ENCODE peak calls at places on chromosomes 11 and 22, in nine cellular contexts. X is endothelial cell of umbilical vein, J is IMR-90, H is neural progenitor cell, L is A549, F is mesendoderm, E is PC-3, Z is hepatocyte, M is H9. W is an unnamed sample. For H3K4me1, the result is how much of the 10 kb centered on the place peaks cover.

GRCh38 chr22:34057726-34058125 is 137.4 kb upstream of the LARGE1 start:
- DNase-seq in E (no peak), H (no peak), L (no peak), X (no peak), J (no peak), M (no peak), Z (no peak), F (no peak), W (no peak)

GRCh38 chr11:17722000-17722643 is 2.8 kb downstream of the MYOD1 start:
- DNase-seq in J (peak), X (no peak), F (peak), L (peak), Z (no peak), H (peak), M (peak), E (peak), W (peak)

GRCh38 chr11:17786824-17787525 is 52.4 kb downstream of the KCNC1 start:
- DNase-seq in L (no peak), Z (no peak), F (peak), E (peak), H (peak), J (peak), X (no peak), M (no peak), W (peak)

GRCh38 chr11:114167355-114168085 is 108.0 kb downstream of the ZBTB16 start:
- DNase-seq in F (no peak), M (no peak), E (no peak), H (no peak), L (no peak), Z (no peak), J (no peak), X (no peak), W (no peak)

GRCh38 chr11:113446938-113447337 is 28.3 kb downstream of the DRD2 start:
- DNase-seq in M (no peak), Z (peak), X (no peak), E (peak), L (no peak), H (no peak), F (no peak), J (no peak), W (no peak)

GRCh38 chr22:32830473-32830872 is 29.0 kb downstream of the TIMP3 start:
- DNase-seq in E (no peak), F (peak), X (peak), M (peak), H (peak), J (no peak), L (no peak), Z (no peak), W (no peak)

GRCh38 chr11:77619576-77620198 is 17.9 kb downstream of the CLNS1A start:
- DNase-seq in Z (peak), L (peak), E (peak), H (peak), M (no peak), X (peak), F (peak), J (peak), W (peak)

GRCh38 chr11:2099523-2100316 is 39.5 kb downstream of the IGF2 start:
- DNase-seq in J (no peak), X (peak), Z (no peak), F (no peak), E (peak), H (no peak), M (peak), L (no peak), W (no peak)

GRCh38 chr11:57485217-57486007 is 25.1 kb downstream of the RTN4RL2 start:
- DNase-seq in L (no peak), Z (no peak), H (no peak), M (no peak), F (no peak), J (peak), X (no peak), E (no peak), W (no peak)

GRCh38 chr11:94132152-94132558 is 3.5 kb downstream of the PANX1 start:
- DNase-seq in H (no peak), J (peak), M (no peak), X (peak), Z (peak), E (peak), F (peak), L (no peak), W (peak)

GRCh38 chr22:49527611-49528419 is 299.9 kb downstream of the BRD1 start:
- DNase-seq in H (no peak), F (no peak), Z (no peak), E (no peak), J (no peak), M (no peak), L (no peak), X (no peak), W (no peak)

GRCh38 chr11:71996946-71997345 is 1.8 kb upstream of the IL18BP start:
- DNase-seq in J (no peak), H (no peak), Z (no peak), E (no peak), L (no peak), F (no peak), M (no peak), X (no peak), W (no peak)

GRCh38 chr11:68767672-68768071 is 16.4 kb upstream of the TESMIN start:
- DNase-seq in F (no peak), M (no peak), J (no peak), X (no peak), H (no peak), E (no peak), L (no peak), Z (no peak), W (no peak)

GRCh38 chr22:44394246-44395115 is 81.7 kb upstream of the SHISAL1 start:
- DNase-seq in J (no peak), H (no peak), F (no peak), E (no peak), Z (no peak), L (no peak), M (peak), X (no peak), W (no peak)

GRCh38 chr11:112016765-112017356 is 8.3 kb upstream of the DLAT start:
- DNase-seq in E (no peak), L (no peak), M (no peak), H (no peak), F (no peak), Z (no peak), X (peak), J (peak), W (peak)

DNA sequence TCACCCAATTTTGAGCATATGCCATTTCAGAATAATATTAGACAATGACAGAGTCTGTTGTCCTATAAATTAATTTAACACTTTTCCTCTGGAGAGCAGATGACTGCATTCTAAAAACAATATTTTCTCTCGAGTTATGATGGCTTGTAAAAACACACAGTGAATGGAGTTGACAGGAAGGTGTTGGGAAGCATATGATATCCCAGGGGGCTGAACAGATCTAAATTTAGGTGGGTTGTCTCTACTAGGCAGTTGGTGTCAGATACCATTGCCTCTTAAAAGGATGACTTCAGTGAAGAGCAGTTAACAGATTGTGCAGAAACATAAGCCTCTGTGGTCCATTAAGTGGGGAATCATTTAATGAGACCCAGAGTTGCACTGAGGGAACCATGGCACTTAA is 30.7 kb downstream of the SVIP start:
- DNase-seq in M (no peak), X (no peak), Z (no peak), H (no peak), F (no peak), L (no peak), J (no peak), E (no peak), W (no peak)
- H3K4me2 ChIP-seq in M (no peak), X (no peak), Z (no peak), H (no peak), F (no peak), L (no peak), J (no peak), E (no peak), W (no peak)

GRCh38 chr22:37224757-37225420 is 12.6 kb upstream of the SSTR3 start:
- DNase-seq in J (no peak), X (no peak), Z (no peak), L (no peak), E (no peak), H (no peak), F (no peak), M (no peak), W (no peak)

GRCh38 chr22:37223965-37224551 is 11.8 kb upstream of the SSTR3 start:
- DNase-seq in E (no peak), F (no peak), J (no peak), H (no peak), X (no peak), L (no peak), M (no peak), Z (no peak), W (no peak)

GRCh38 chr22:37226514-37226913 is 14.2 kb upstream of the SSTR3 start:
- DNase-seq in L (no peak), E (no peak), J (no peak), M (no peak), Z (no peak), H (no peak), F (no peak), X (no peak), W (no peak)

GRCh38 chr22:37225481-37225880 is 13.2 kb upstream of the SSTR3 start:
- DNase-seq in F (no peak), Z (no peak), X (no peak), H (no peak), J (no peak), L (no peak), M (no peak), E (no peak), W (peak)

DNA sequence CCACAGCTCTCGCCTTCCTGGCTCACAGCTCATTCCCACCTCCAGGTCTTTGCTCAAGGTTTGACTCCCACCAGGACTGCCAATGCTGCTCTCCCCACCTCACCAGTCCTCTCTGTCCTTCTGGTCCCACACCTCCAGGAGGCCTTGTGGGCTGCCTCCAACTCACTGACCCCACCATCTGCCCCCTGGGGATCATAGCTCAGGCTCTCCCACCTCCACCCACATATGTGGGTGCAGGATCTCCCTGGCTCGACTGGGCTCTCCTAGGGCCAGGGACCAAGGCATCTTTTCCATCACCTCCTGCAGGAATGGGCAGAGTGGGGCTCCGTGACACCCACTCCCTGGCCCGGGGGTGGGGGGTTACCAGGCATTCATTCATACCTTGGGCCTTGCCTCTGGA is 13.8 kb upstream of the SSTR3 start:
- DNase-seq in E (no peak), F (no peak), X (no peak), J (no peak), H (no peak), L (no peak), M (no peak), Z (no peak), W (no peak)
- H3K4me1 ChIP-seq in E (under half), F (under half), X (under half), J (under half), H (under half), L (under half), M (under half), Z (under half), W (under half)

GRCh38 chr11:121741954-121742361 is 289.2 kb upstream of the SORL1-AS1 start:
- DNase-seq in F (no peak), J (peak), H (no peak), M (no peak), X (no peak), E (no peak), Z (peak), L (no peak), W (peak)
- H3K4me2 ChIP-seq in F (no peak), J (peak), H (no peak), M (no peak), X (no peak), E (no peak), Z (peak), L (no peak), W (peak)

DNA sequence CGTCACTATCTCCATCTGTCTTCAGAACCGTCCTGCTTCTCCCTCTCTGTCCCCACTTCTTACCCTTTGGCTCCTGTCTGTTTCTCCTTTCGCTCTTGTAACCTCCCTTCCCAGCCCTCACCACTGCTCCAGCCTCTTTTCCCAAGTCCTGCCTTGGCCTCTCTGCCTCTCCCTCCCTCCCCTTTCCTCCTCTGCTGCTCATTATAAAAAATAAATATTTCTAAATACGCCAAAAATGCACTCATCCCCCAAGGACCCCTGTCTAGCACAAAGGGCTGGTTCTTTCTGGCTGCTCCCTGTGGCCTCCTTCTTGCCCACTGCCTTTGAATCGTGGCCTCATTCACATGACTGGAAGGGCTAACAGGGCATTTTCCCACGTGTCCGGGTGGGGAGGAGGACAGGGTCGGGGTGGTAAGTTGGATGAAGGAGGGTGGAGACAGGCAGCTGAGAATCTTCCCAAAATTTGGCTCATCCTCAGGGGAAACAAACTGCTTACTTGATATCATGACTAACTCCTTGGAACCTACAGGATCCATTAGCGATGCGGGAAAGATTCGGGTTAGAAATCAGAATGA is 26.4 kb upstream of the OAF start:
- DNase-seq in J (no peak), Z (no peak), L (no peak), X (no peak), F (no peak), H (no peak), E (no peak), M (no peak), W (no peak)
- H3K4me1 ChIP-seq in J (under half), Z (half or more), L (under half), X (under half), F (under half), H (half or more), E (under half), M (under half), W (under half)

GRCh38 chr11:109867784-109868183 is 225.4 kb upstream of the ZC3H12C start:
- DNase-seq in X (no peak), H (no peak), F (no peak), Z (no peak), L (no peak), M (no peak), J (no peak), E (no peak), W (no peak)

GRCh38 chr11:109862808-109863207 is 230.4 kb upstream of the ZC3H12C start:
- DNase-seq in X (peak), Z (no peak), M (no peak), F (peak), H (no peak), E (no peak), L (no peak), J (no peak), W (peak)

GRCh38 chr11:109864161-109864661 is 229.0 kb upstream of the ZC3H12C start:
- DNase-seq in E (peak), J (no peak), Z (peak), F (peak), H (no peak), L (no peak), X (no peak), M (no peak), W (peak)

GRCh38 chr11:109864834-109865557 is 228.2 kb upstream of the ZC3H12C start:
- DNase-seq in J (peak), F (no peak), X (peak), E (no peak), Z (peak), M (no peak), L (no peak), H (no peak), W (peak)

GRCh38 chr11:109865558-109866186 is 227.5 kb upstream of the ZC3H12C start:
- DNase-seq in E (peak), L (no peak), X (no peak), F (peak), H (no peak), J (no peak), M (peak), Z (no peak), W (no peak)
- H3K4me2 ChIP-seq in E (no peak), L (no peak), X (peak), F (no peak), H (no peak), J (no peak), M (no peak), Z (no peak), W (no peak)

GRCh38 chr22:43207849-43208702 is 21.1 kb upstream of the TTLL12 start:
- DNase-seq in Z (no peak), F (no peak), J (no peak), H (no peak), M (no peak), L (no peak), E (no peak), X (no peak), W (no peak)
- H3K4me1 ChIP-seq in Z (under half), F (under half), J (under half), H (under half), M (under half), L (under half), E (under half), X (under half), W (under half)